ENCODE peak calls at places on chromosomes 6 and 20, in eight cellular contexts. V is uterus; L is H9; Q is hepatocyte; P is Peyer's patch; A is pancreas; O is CD8-positive, alpha-beta T cell; T is suprapubic skin. C is an unnamed sample.

GRCh38 chr20:18634501-18634900 is 46.6 kb downstream of the DTD1 start:
- DNase-seq in V (no peak), L (no peak), Q (no peak), P (no peak), A (no peak), O (no peak), T (no peak), C (no peak)

GRCh38 chr6:11650297-11650696 is 112.7 kb downstream of the TMEM170B start:
- DNase-seq in V (no peak), L (peak; percentile 83), Q (no peak), P (no peak), A (no peak), O (no peak), T (no peak), C (no peak)

GRCh38 chr6:31559958-31560696 is 12.0 kb upstream of the LTA start:
- DNase-seq in V (no peak), L (no peak), Q (peak; percentile 51), P (no peak), A (no peak), O (no peak), T (no peak), C (no peak)

GRCh38 chr20:60869626-60870025 is 382.4 kb upstream of the CDH4 start:
- DNase-seq in V (no peak), L (no peak), Q (no peak), P (no peak), A (no peak), O (no peak), T (no peak), C (no peak)

GRCh38 chr6:163761491-163761890 is 347.0 kb downstream of the QKI start:
- DNase-seq in V (no peak), L (no peak), Q (no peak), P (no peak), A (no peak), O (no peak), T (no peak), C (no peak)

GRCh38 chr6:28474441-28475219 is 31.3 kb upstream of the ZSCAN23 start:
- DNase-seq in V (no peak), L (no peak), Q (peak; percentile 79), P (no peak), A (no peak), O (no peak), T (no peak), C (no peak)

GRCh38 chr6:5279891-5280338 is 18.6 kb downstream of the FARS2 start:
- DNase-seq in V (no peak), L (no peak), Q (no peak), P (no peak), A (no peak), O (no peak), T (no peak), C (no peak)

GRCh38 chr6:5290500-5290899 is 29.2 kb downstream of the FARS2 start:
- DNase-seq in V (no peak), L (no peak), Q (no peak), P (no peak), A (no peak), O (no peak), T (no peak), C (no peak)

GRCh38 chr6:36547646-36548400 is 544 bp upstream of the STK38 start:
- DNase-seq in V (no peak), L (peak; percentile 28), Q (no peak), P (no peak), A (no peak), O (no peak), T (no peak), C (no peak)

GRCh38 chr20:53793783-53794383 is 200.2 kb upstream of the ZNF217 start:
- DNase-seq in V (no peak), L (no peak), Q (no peak), P (no peak), A (no peak), O (no peak), T (no peak), C (no peak)

GRCh38 chr20:53795170-53795569 is 201.5 kb upstream of the ZNF217 start:
- DNase-seq in V (no peak), L (no peak), Q (no peak), P (no peak), A (no peak), O (no peak), T (no peak), C (no peak)

GRCh38 chr20:53794529-53795115 is 201.0 kb upstream of the ZNF217 start:
- DNase-seq in V (no peak), L (no peak), Q (no peak), P (no peak), A (no peak), O (no peak), T (no peak), C (no peak)

GRCh38 chr20:53789913-53790675 is 196.5 kb upstream of the ZNF217 start:
- DNase-seq in V (no peak), L (no peak), Q (no peak), P (no peak), A (no peak), O (no peak), T (peak; percentile 24), C (no peak)

DNA sequence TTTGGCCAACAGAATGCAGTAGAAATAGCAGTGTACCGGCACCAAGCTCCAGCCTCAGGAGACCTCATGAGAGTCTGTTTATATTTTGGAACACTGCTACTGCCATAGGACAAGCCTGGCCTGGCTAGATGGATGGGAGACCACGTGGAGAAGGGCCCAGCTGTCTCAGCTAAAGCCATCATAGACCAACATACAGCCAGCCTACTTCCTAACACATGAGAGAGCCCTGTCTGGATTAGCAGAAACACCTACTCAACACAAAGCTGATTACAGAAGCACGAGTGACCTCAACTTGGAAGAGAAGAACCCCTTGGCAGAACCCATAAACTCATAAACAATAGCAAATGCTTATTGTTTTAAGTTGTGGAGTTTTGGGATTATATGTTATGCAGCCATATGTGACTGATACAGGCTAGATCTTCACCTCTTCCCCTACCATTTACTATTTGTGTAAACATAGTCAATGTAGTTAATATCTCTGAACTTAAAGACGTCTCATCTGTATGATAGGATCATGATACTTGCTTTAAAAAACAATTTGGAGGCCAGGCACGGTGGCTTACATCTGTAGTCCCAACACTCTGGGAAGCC is 199.4 kb upstream of the ZNF217 start:
- DNase-seq in V (no peak), L (no peak), Q (no peak), P (no peak), A (no peak), O (no peak), T (no peak), C (no peak)
- H3K27ac ChIP-seq in V (no peak overlapping the region), L (no peak overlapping the region), Q (peak overlapping the region; percentile 33), P (no peak overlapping the region), A (no peak overlapping the region), O (no peak overlapping the region), T (peak overlapping the region; percentile 1), C (no peak overlapping the region)

GRCh38 chr6:107704377-107705013 is 119.6 kb downstream of the SCML4 start:
- DNase-seq in V (no peak), L (no peak), Q (peak; percentile 72), P (no peak), A (no peak), O (no peak), T (no peak), C (no peak)
- H3K27me3 ChIP-seq in V (no peaks in the 10 kb centered on the region), L (no peaks in the 10 kb centered on the region), Q (no peaks in the 10 kb centered on the region), P (no peaks in the 10 kb centered on the region), A (no peaks in the 10 kb centered on the region), O (no peaks in the 10 kb centered on the region), T (no peaks in the 10 kb centered on the region), C (no peaks in the 10 kb centered on the region)

GRCh38 chr20:44212792-44213191 is 2.2 kb upstream of the OSER1 start:
- DNase-seq in V (no peak), L (no peak), Q (no peak), P (no peak), A (no peak), O (no peak), T (no peak), C (no peak)
- H3K27ac ChIP-seq in V (peak overlapping the region; percentile 11), L (no peak overlapping the region), Q (no peak overlapping the region), P (no peak overlapping the region), A (no peak overlapping the region), O (no peak overlapping the region), T (no peak overlapping the region), C (no peak overlapping the region)

GRCh38 chr6:108119212-108120141 is 44.9 kb upstream of the OSTM1 start:
- DNase-seq in V (no peak), L (peak; percentile 57), Q (no peak), P (no peak), A (peak; percentile 68), O (no peak), T (no peak), C (no peak)
- H3K27me3 ChIP-seq in V (peaks cover 16% of the 10 kb centered on the region), L (peaks cover 97% of the 10 kb centered on the region), Q (peaks cover 97% of the 10 kb centered on the region), P (peaks cover 69% of the 10 kb centered on the region), A (no peaks in the 10 kb centered on the region), O (peaks cover 41% of the 10 kb centered on the region), T (peaks cover 95% of the 10 kb centered on the region), C (peaks cover 95% of the 10 kb centered on the region)

DNA sequence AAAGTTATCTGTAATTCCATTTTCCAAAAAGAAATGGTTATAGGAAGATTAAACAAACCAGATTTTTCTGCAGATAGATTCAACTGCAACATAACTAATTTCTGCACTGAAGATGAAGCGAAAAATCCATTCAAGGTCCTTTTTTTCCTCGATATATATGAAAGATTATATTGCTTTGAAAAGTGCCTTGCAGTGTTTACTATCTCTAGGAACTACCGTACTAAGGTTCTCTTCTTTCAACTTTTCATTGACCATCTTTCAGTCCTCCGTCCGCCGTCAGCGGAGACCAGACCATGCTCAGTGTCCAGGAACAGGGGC is 545 bp downstream of the ZNF322 start:
- DNase-seq in V (no peak), L (no peak), Q (no peak), P (no peak), A (no peak), O (no peak), T (no peak), C (no peak)
- H3K27ac ChIP-seq in V (peak overlapping the region; percentile 85), L (no peak overlapping the region), Q (peak overlapping the region; percentile 86), P (peak overlapping the region; percentile 77), A (peak overlapping the region; percentile 63), O (peak overlapping the region; percentile 55), T (peak overlapping the region; percentile 76), C (no peak overlapping the region)

DNA sequence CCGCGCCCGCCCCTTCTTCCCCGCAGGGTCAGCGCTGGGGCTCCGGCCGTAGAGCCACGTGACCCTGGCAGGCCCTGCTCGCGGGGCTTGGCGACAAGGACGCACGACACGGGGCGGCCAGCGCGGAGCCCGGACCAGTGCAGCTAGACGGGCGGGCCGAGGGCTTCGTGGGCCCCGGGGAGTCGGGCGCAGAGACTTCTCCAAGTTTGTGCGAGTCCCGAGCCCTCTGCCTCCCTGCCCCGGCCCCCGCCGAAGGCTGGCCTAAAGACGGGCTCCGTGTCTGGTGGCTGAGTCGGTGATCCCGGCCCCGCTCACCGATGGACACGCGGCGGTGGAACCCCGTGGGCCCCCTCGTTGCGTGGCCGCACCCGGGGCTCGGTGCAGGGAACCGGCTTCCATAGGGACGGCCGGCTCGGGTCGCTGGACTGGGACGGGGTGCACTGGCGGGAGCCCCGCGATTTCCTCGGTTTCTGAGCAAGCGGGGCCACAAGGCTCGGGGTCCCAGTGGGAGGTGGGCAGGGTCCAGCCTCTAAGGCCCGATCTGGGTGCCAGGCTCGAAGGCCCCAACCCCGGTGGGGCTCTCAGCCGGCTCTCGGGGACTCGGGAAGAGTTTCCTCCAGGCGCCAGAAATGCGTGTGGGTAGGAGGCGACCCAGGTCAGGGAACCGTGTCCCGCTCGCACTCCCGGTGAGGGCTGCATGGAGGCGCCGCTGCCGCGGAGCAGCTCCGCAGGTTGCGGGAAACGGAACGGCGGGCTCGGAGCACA is 461 bp upstream of the GATA5 start:
- DNase-seq in V (no peak), L (peak; percentile 63), Q (no peak), P (peak; percentile 85), A (no peak), O (no peak), T (no peak), C (no peak)
- H3K27me3 ChIP-seq in V (no peaks in the 10 kb centered on the region), L (peaks cover 51% of the 10 kb centered on the region), Q (peaks cover 4% of the 10 kb centered on the region), P (peaks cover 25% of the 10 kb centered on the region), A (no peaks in the 10 kb centered on the region), O (peaks cover 17% of the 10 kb centered on the region), T (peaks cover 96% of the 10 kb centered on the region), C (peaks cover 81% of the 10 kb centered on the region)

GRCh38 chr20:24906806-24907205 is 42.3 kb upstream of the CST7 start:
- DNase-seq in V (no peak), L (no peak), Q (no peak), P (no peak), A (no peak), O (no peak), T (no peak), C (no peak)
- H3K27ac ChIP-seq in V (no peak overlapping the region), L (no peak overlapping the region), Q (no peak overlapping the region), P (no peak overlapping the region), A (no peak overlapping the region), O (no peak overlapping the region), T (no peak overlapping the region), C (no peak overlapping the region)